ENCODE peak calls at places on chromosomes 6 and 20, in six cellular contexts. J, M, G, B, X and P are unnamed samples.
A peak's percentile ranks its signal among the peaks of the same experiment; 100 is the strongest.

GRCh38 chr6:2760882-2761842 is 4.0 kb upstream of the WRNIP1 start:
- DNase-seq in J (peak; percentile 49), G (no peak), B (no peak), X (no peak), M (no peak), P (no peak)

GRCh38 chr6:89999154-89999553 is 104.9 kb downstream of the GJA10 start:
- DNase-seq in B (peak; percentile 51), G (no peak), J (peak; percentile 79), X (no peak), M (peak; percentile 82), P (no peak)

GRCh38 chr20:59845472-59845871 is 88.0 kb downstream of the SYCP2 start:
- DNase-seq in X (no peak), M (no peak), B (no peak), J (no peak), G (no peak), P (no peak)

GRCh38 chr20:38452880-38453624 is 17.9 kb upstream of the SNHG17 start:
- DNase-seq in G (peak; percentile 4), J (no peak), X (no peak), M (no peak), B (peak; percentile 74), P (no peak)

GRCh38 chr20:41091926-41092325 is 45.4 kb upstream of the PLCG1 start:
- DNase-seq in M (no peak), G (no peak), J (no peak), B (no peak), X (no peak), P (no peak)

GRCh38 chr6:156719720-156720563 is 57.2 kb upstream of the ARID1B start:
- DNase-seq in X (peak; percentile 76), B (no peak), G (peak; percentile 30), M (peak; percentile 98), J (peak; percentile 73), P (peak; percentile 90)

GRCh38 chr6:54697423-54697822 is 149.1 kb upstream of the FAM83B start:
- DNase-seq in M (no peak), G (no peak), J (no peak), X (no peak), B (peak; percentile 10), P (no peak)

GRCh38 chr6:32081168-32081624 is 27.9 kb downstream of the TNXB start:
- DNase-seq in X (no peak), J (no peak), B (peak; percentile 94), M (peak; percentile 43), G (no peak), P (peak; percentile 75)

GRCh38 chr6:108009894-108010293 is 51.9 kb upstream of the SEC63 start:
- DNase-seq in M (no peak), X (no peak), B (no peak), G (no peak), J (no peak), P (no peak)